ENCODE peak calls at places on chromosomes 16 and 17, in nine cellular contexts. One of them, this sample, is unnamed.

GRCh38 chr16:845349-845740 is 44.8 kb upstream of the GNG13 start:
- DNase-seq in HuH-7: no peak
- DNase-seq in stimulated activated CD4-positive, alpha-beta T cell treated with anti-CD3 and anti-CD28 coated beads, Interleukin-12 subunit alpha, Interleukin-12 subunit beta, amount 100 ng/mL, for 48 hours: no peak
- DNase-seq in posterior vena cava: no peak
- DNase-seq in T-helper 1 cell: no peak
- DNase-seq in pulmonary artery endothelial cell: no peak
- DNase-seq in hippocampal formation: no peak
- DNase-seq in fibroblast of mammary gland: no peak
- DNase-seq in aorta: no peak
- DNase-seq in this sample: no peak

GRCh38 chr17:82888583-82889495 is 49.0 kb upstream of the ZNF750 start:
- DNase-seq in HuH-7: no peak
- DNase-seq in aorta: no peak
- DNase-seq in pulmonary artery endothelial cell: no peak
- DNase-seq in T-helper 1 cell: no peak
- DNase-seq in hippocampal formation: no peak
- DNase-seq in stimulated activated CD4-positive, alpha-beta T cell treated with anti-CD3 and anti-CD28 coated beads, Interleukin-12 subunit alpha, Interleukin-12 subunit beta, amount 100 ng/mL, for 48 hours: no peak
- DNase-seq in fibroblast of mammary gland: no peak
- DNase-seq in posterior vena cava: no peak
- DNase-seq in this sample: no peak

GRCh38 chr17:77718669-77718961 is 239.9 kb upstream of the TNRC6C start:
- DNase-seq in hippocampal formation: no peak
- DNase-seq in fibroblast of mammary gland: no peak
- DNase-seq in pulmonary artery endothelial cell: no peak
- DNase-seq in HuH-7: no peak
- DNase-seq in T-helper 1 cell: no peak
- DNase-seq in stimulated activated CD4-positive, alpha-beta T cell treated with anti-CD3 and anti-CD28 coated beads, Interleukin-12 subunit alpha, Interleukin-12 subunit beta, amount 100 ng/mL, for 48 hours: no peak
- DNase-seq in posterior vena cava: no peak
- DNase-seq in aorta: no peak
- DNase-seq in this sample: no peak

GRCh38 chr16:71540-72341 is 690 bp downstream of the RHBDF1 start:
- DNase-seq in HuH-7: peak; percentile 70
- DNase-seq in T-helper 1 cell: no peak
- DNase-seq in hippocampal formation: no peak
- DNase-seq in stimulated activated CD4-positive, alpha-beta T cell treated with anti-CD3 and anti-CD28 coated beads, Interleukin-12 subunit alpha, Interleukin-12 subunit beta, amount 100 ng/mL, for 48 hours: no peak
- DNase-seq in posterior vena cava: peak; percentile 91
- DNase-seq in fibroblast of mammary gland: peak; percentile 79
- DNase-seq in pulmonary artery endothelial cell: no peak
- DNase-seq in aorta: peak; percentile 89
- DNase-seq in this sample: peak; percentile 76

GRCh38 chr16:13236308-13236707 is 334.9 kb downstream of the SHISA9 start:
- DNase-seq in HuH-7: no peak
- DNase-seq in stimulated activated CD4-positive, alpha-beta T cell treated with anti-CD3 and anti-CD28 coated beads, Interleukin-12 subunit alpha, Interleukin-12 subunit beta, amount 100 ng/mL, for 48 hours: no peak
- DNase-seq in fibroblast of mammary gland: no peak
- DNase-seq in posterior vena cava: no peak
- DNase-seq in hippocampal formation: no peak
- DNase-seq in aorta: no peak
- DNase-seq in pulmonary artery endothelial cell: no peak
- DNase-seq in T-helper 1 cell: no peak
- DNase-seq in this sample: no peak

GRCh38 chr16:31110106-31111034 is 2.2 kb downstream of the BCKDK start:
- DNase-seq in posterior vena cava: no peak
- DNase-seq in aorta: no peak
- DNase-seq in hippocampal formation: no peak
- DNase-seq in T-helper 1 cell: no peak
- DNase-seq in HuH-7: no peak
- DNase-seq in pulmonary artery endothelial cell: no peak
- DNase-seq in fibroblast of mammary gland: no peak
- DNase-seq in stimulated activated CD4-positive, alpha-beta T cell treated with anti-CD3 and anti-CD28 coated beads, Interleukin-12 subunit alpha, Interleukin-12 subunit beta, amount 100 ng/mL, for 48 hours: no peak
- DNase-seq in this sample: no peak

GRCh38 chr17:19706791-19707727 is 9.3 kb downstream of the SLC47A2 start:
- DNase-seq in HuH-7: no peak
- DNase-seq in stimulated activated CD4-positive, alpha-beta T cell treated with anti-CD3 and anti-CD28 coated beads, Interleukin-12 subunit alpha, Interleukin-12 subunit beta, amount 100 ng/mL, for 48 hours: no peak
- DNase-seq in hippocampal formation: no peak
- DNase-seq in fibroblast of mammary gland: no peak
- DNase-seq in pulmonary artery endothelial cell: no peak
- DNase-seq in T-helper 1 cell: no peak
- DNase-seq in aorta: no peak
- DNase-seq in posterior vena cava: no peak
- DNase-seq in this sample: no peak

GRCh38 chr16:75789237-75789636 is 62.9 kb upstream of the CPHXL start:
- DNase-seq in posterior vena cava: no peak
- DNase-seq in HuH-7: peak; percentile 62
- DNase-seq in stimulated activated CD4-positive, alpha-beta T cell treated with anti-CD3 and anti-CD28 coated beads, Interleukin-12 subunit alpha, Interleukin-12 subunit beta, amount 100 ng/mL, for 48 hours: no peak
- DNase-seq in pulmonary artery endothelial cell: no peak
- DNase-seq in hippocampal formation: no peak
- DNase-seq in fibroblast of mammary gland: peak; percentile 62
- DNase-seq in T-helper 1 cell: peak; percentile 6
- DNase-seq in aorta: no peak
- DNase-seq in this sample: peak; percentile 46

GRCh38 chr16:56279132-56279531 is 87.8 kb downstream of the GNAO1 start:
- DNase-seq in pulmonary artery endothelial cell: no peak
- DNase-seq in hippocampal formation: no peak
- DNase-seq in posterior vena cava: peak; percentile 61
- DNase-seq in stimulated activated CD4-positive, alpha-beta T cell treated with anti-CD3 and anti-CD28 coated beads, Interleukin-12 subunit alpha, Interleukin-12 subunit beta, amount 100 ng/mL, for 48 hours: peak; percentile 41
- DNase-seq in HuH-7: no peak
- DNase-seq in aorta: no peak
- DNase-seq in fibroblast of mammary gland: no peak
- DNase-seq in T-helper 1 cell: peak; percentile 9
- DNase-seq in this sample: no peak

This sample was measured in IMR-90.